ENCODE peak calls at places on chromosomes 11 and 22, in six cellular contexts. One of them, this sample, is unnamed.

GRCh38 chr22:31177420-31178162 is 17.6 kb downstream of the RNF185 start:
- DNase-seq in HFF-Myc: peak; percentile 35
- DNase-seq in NB4: no peak
- DNase-seq in psoas muscle: no peak
- DNase-seq in heart left ventricle: no peak
- DNase-seq in tibial artery: no peak
- DNase-seq in this sample: no peak

GRCh38 chr11:33001281-33001680 is 14.4 kb upstream of the DEPDC7 start:
- DNase-seq in HFF-Myc: no peak
- DNase-seq in tibial artery: no peak
- DNase-seq in NB4: no peak
- DNase-seq in heart left ventricle: no peak
- DNase-seq in psoas muscle: no peak
- DNase-seq in this sample: no peak

GRCh38 chr22:50529416-50530279 is at the start of gene TYMP:
- DNase-seq in NB4: no peak
- DNase-seq in HFF-Myc: no peak
- DNase-seq in psoas muscle: peak; percentile 88
- DNase-seq in tibial artery: peak; percentile 80
- DNase-seq in heart left ventricle: peak; percentile 83
- DNase-seq in this sample: peak; percentile 90

GRCh38 chr11:82857145-82857544 is 43.1 kb downstream of the PRCP start:
- DNase-seq in tibial artery: no peak
- DNase-seq in heart left ventricle: no peak
- DNase-seq in NB4: no peak
- DNase-seq in HFF-Myc: no peak
- DNase-seq in psoas muscle: no peak
- DNase-seq in this sample: no peak

GRCh38 chr11:100546714-100547113 is 140.4 kb upstream of the ARHGAP42 start:
- DNase-seq in HFF-Myc: no peak
- DNase-seq in psoas muscle: no peak
- DNase-seq in tibial artery: no peak
- DNase-seq in NB4: no peak
- DNase-seq in heart left ventricle: no peak
- DNase-seq in this sample: peak; percentile 16

GRCh38 chr22:37968452-37969251 is 15.2 kb downstream of the POLR2F start:
- DNase-seq in heart left ventricle: no peak
- DNase-seq in HFF-Myc: no peak
- DNase-seq in tibial artery: no peak
- DNase-seq in psoas muscle: no peak
- DNase-seq in NB4: no peak
- DNase-seq in this sample: no peak

GRCh38 chr22:19940536-19941364 is 822 bp upstream of the COMT start:
- DNase-seq in NB4: peak; percentile 50
- DNase-seq in tibial artery: no peak
- DNase-seq in heart left ventricle: no peak
- DNase-seq in HFF-Myc: no peak
- DNase-seq in psoas muscle: peak; percentile 54
- DNase-seq in this sample: no peak

GRCh38 chr11:128207861-128208321 is 379.5 kb downstream of the ETS1 start:
- DNase-seq in psoas muscle: no peak
- DNase-seq in tibial artery: no peak
- DNase-seq in heart left ventricle: no peak
- DNase-seq in HFF-Myc: no peak
- DNase-seq in NB4: no peak
- DNase-seq in this sample: no peak

GRCh38 chr11:88175707-88176066 is 444 bp upstream of the RAB38 start:
- DNase-seq in heart left ventricle: no peak
- DNase-seq in psoas muscle: no peak
- DNase-seq in HFF-Myc: no peak
- DNase-seq in tibial artery: no peak
- DNase-seq in NB4: no peak
- DNase-seq in this sample: no peak

GRCh38 chr11:47724041-47724729 is 9.0 kb upstream of the AGBL2 start:
- DNase-seq in NB4: peak; percentile 85
- DNase-seq in heart left ventricle: no peak
- DNase-seq in HFF-Myc: no peak
- DNase-seq in psoas muscle: no peak
- DNase-seq in tibial artery: peak; percentile 81
- DNase-seq in this sample: peak; percentile 66

GRCh38 chr22:43216738-43217137 is 29.8 kb upstream of the TTLL12 start:
- DNase-seq in heart left ventricle: no peak
- DNase-seq in psoas muscle: no peak
- DNase-seq in HFF-Myc: no peak
- DNase-seq in NB4: no peak
- DNase-seq in tibial artery: no peak
- DNase-seq in this sample: no peak

GRCh38 chr11:44071157-44071556 is 5.1 kb downstream of the ACCS start:
- DNase-seq in heart left ventricle: no peak
- DNase-seq in tibial artery: no peak
- DNase-seq in psoas muscle: no peak
- DNase-seq in NB4: no peak
- DNase-seq in HFF-Myc: no peak
- DNase-seq in this sample: no peak

GRCh38 chr11:78351193-78351592 is 66.4 kb downstream of the GAB2 start:
- DNase-seq in psoas muscle: no peak
- DNase-seq in HFF-Myc: no peak
- DNase-seq in tibial artery: no peak
- DNase-seq in NB4: peak; percentile 73
- DNase-seq in heart left ventricle: no peak
- DNase-seq in this sample: no peak

GRCh38 chr11:23112987-23113886 is 253.0 kb upstream of the CCDC179 start:
- DNase-seq in NB4: peak; percentile 40
- DNase-seq in psoas muscle: no peak
- DNase-seq in heart left ventricle: no peak
- DNase-seq in tibial artery: no peak
- DNase-seq in HFF-Myc: peak; percentile 12
- DNase-seq in this sample: peak; percentile 77

GRCh38 chr11:10457901-10458300 is 2.8 kb downstream of the AMPD3 start:
- DNase-seq in tibial artery: no peak
- DNase-seq in psoas muscle: no peak
- DNase-seq in NB4: peak; percentile 17
- DNase-seq in HFF-Myc: no peak
- DNase-seq in heart left ventricle: no peak
- DNase-seq in this sample: no peak

GRCh38 chr22:37281646-37282384 is 493 bp upstream of the CYTH4 start:
- DNase-seq in heart left ventricle: no peak
- DNase-seq in HFF-Myc: no peak
- DNase-seq in psoas muscle: no peak
- DNase-seq in tibial artery: no peak
- DNase-seq in NB4: no peak
- DNase-seq in this sample: no peak

GRCh38 chr11:58046231-58046630 is 15.5 kb downstream of the OR6Q1 start:
- DNase-seq in psoas muscle: no peak
- DNase-seq in HFF-Myc: no peak
- DNase-seq in tibial artery: no peak
- DNase-seq in NB4: no peak
- DNase-seq in heart left ventricle: no peak
- DNase-seq in this sample: no peak

GRCh38 chr11:118914178-118914918 is 11.4 kb downstream of the BCL9L start:
- DNase-seq in psoas muscle: peak; percentile 72
- DNase-seq in heart left ventricle: no peak
- DNase-seq in NB4: peak; percentile 43
- DNase-seq in tibial artery: no peak
- DNase-seq in HFF-Myc: no peak
- DNase-seq in this sample: peak; percentile 65

GRCh38 chr11:119518746-119519382 is 95.9 kb upstream of the THY1 start:
- DNase-seq in tibial artery: no peak
- DNase-seq in heart left ventricle: no peak
- DNase-seq in HFF-Myc: no peak
- DNase-seq in psoas muscle: no peak
- DNase-seq in NB4: peak; percentile 69
- DNase-seq in this sample: no peak

GRCh38 chr11:111629499-111629898 is 27.2 kb downstream of the SIK2 start:
- DNase-seq in NB4: no peak
- DNase-seq in tibial artery: no peak
- DNase-seq in psoas muscle: no peak
- DNase-seq in heart left ventricle: no peak
- DNase-seq in HFF-Myc: no peak
- DNase-seq in this sample: no peak

GRCh38 chr11:50071584-50072225 is 39.0 kb downstream of the OR4C45 start:
- DNase-seq in heart left ventricle: no peak
- DNase-seq in psoas muscle: no peak
- DNase-seq in HFF-Myc: no peak
- DNase-seq in NB4: no peak
- DNase-seq in tibial artery: no peak
- DNase-seq in this sample: no peak

GRCh38 chr11:57536947-57537654 is at the start of gene SMTNL1:
- DNase-seq in HFF-Myc: no peak
- DNase-seq in heart left ventricle: no peak
- DNase-seq in tibial artery: no peak
- DNase-seq in psoas muscle: no peak
- DNase-seq in NB4: no peak
- DNase-seq in this sample: no peak

GRCh38 chr22:49664891-49665290 is 162.8 kb downstream of the BRD1 start:
- DNase-seq in psoas muscle: no peak
- DNase-seq in NB4: no peak
- DNase-seq in HFF-Myc: no peak
- DNase-seq in heart left ventricle: peak; percentile 4
- DNase-seq in tibial artery: peak; percentile 52
- DNase-seq in this sample: no peak

GRCh38 chr11:2813141-2813908 is 72.2 kb downstream of the CDKN1C start:
- DNase-seq in psoas muscle: peak; percentile 41
- DNase-seq in HFF-Myc: no peak
- DNase-seq in heart left ventricle: no peak
- DNase-seq in NB4: peak; percentile 22
- DNase-seq in tibial artery: no peak
- DNase-seq in this sample: no peak

DNA sequence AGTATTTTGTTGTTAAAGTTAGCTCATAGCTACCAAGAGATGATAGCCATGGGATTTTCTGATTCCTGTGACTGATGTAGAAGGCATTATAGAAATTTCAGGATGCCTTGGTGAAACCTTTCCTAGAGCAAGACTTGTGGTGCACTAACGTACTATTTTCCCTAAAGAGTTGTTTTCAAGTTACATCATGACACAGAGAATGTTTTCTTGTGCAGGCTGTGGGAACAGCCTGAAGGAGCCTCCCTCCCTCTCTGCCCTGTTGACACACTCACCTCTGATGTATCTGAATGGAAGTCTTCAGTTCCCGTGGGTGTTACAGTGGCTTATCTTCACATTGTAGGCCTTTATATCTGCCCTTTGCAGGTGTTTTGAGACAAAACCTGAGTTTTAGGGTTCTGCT is 121.6 kb downstream of the LDLRAD3 start:
- DNase-seq in tibial artery: no peak
- DNase-seq in NB4: no peak
- DNase-seq in heart left ventricle: no peak
- DNase-seq in HFF-Myc: no peak
- DNase-seq in psoas muscle: no peak
- DNase-seq in this sample: no peak
- H3K4me3 ChIP-seq in tibial artery: no peak overlapping the region
- H3K4me3 ChIP-seq in NB4: no peak overlapping the region
- H3K4me3 ChIP-seq in heart left ventricle: no peak overlapping the region
- H3K4me3 ChIP-seq in HFF-Myc: no peak overlapping the region
- H3K4me3 ChIP-seq in psoas muscle: no peak overlapping the region
- H3K4me3 ChIP-seq in this sample: no peak overlapping the region

GRCh38 chr11:134483857-134484256 is 71.8 kb upstream of the B3GAT1 start:
- DNase-seq in psoas muscle: no peak
- DNase-seq in heart left ventricle: no peak
- DNase-seq in NB4: no peak
- DNase-seq in HFF-Myc: no peak
- DNase-seq in tibial artery: no peak
- DNase-seq in this sample: no peak

GRCh38 chr11:134482865-134483264 is 70.8 kb upstream of the B3GAT1 start:
- DNase-seq in NB4: no peak
- DNase-seq in tibial artery: no peak
- DNase-seq in HFF-Myc: no peak
- DNase-seq in heart left ventricle: no peak
- DNase-seq in psoas muscle: no peak
- DNase-seq in this sample: no peak

GRCh38 chr11:134481135-134481534 is 69.1 kb upstream of the B3GAT1 start:
- DNase-seq in psoas muscle: no peak
- DNase-seq in NB4: no peak
- DNase-seq in heart left ventricle: no peak
- DNase-seq in tibial artery: no peak
- DNase-seq in HFF-Myc: no peak
- DNase-seq in this sample: no peak

GRCh38 chr11:134483291-134483690 is 71.2 kb upstream of the B3GAT1 start:
- DNase-seq in psoas muscle: no peak
- DNase-seq in HFF-Myc: no peak
- DNase-seq in tibial artery: no peak
- DNase-seq in NB4: no peak
- DNase-seq in heart left ventricle: no peak
- DNase-seq in this sample: no peak

DNA sequence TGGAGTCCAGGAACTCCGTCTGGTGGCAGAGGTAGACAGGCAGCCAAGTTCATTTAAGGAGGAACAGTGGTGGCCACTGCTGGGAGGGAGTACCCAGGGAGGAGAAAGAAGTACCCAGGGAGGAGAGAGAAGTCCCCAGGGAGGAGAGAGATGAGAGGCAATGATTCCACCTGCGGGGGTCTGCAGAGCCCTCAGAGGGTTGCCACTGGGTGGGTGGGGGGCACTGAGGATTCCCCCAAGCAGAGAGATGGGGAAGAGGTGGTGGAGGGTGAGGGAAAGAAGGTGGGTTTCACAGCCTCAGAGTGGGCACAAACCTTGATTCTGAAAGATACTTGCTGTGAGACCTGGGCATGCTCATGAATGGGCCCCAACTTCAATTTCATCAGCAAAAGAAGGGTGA is 70.1 kb upstream of the B3GAT1 start:
- DNase-seq in NB4: no peak
- DNase-seq in HFF-Myc: no peak
- DNase-seq in tibial artery: no peak
- DNase-seq in psoas muscle: no peak
- DNase-seq in heart left ventricle: no peak
- DNase-seq in this sample: no peak
- H3K4me3 ChIP-seq in NB4: no peak overlapping the region
- H3K4me3 ChIP-seq in HFF-Myc: no peak overlapping the region
- H3K4me3 ChIP-seq in tibial artery: no peak overlapping the region
- H3K4me3 ChIP-seq in psoas muscle: no peak overlapping the region
- H3K4me3 ChIP-seq in heart left ventricle: no peak overlapping the region
- H3K4me3 ChIP-seq in this sample: no peak overlapping the region

GRCh38 chr11:61826930-61827572 is 1.0 kb upstream of the FADS2 start:
- DNase-seq in NB4: peak; percentile 88
- DNase-seq in psoas muscle: no peak
- DNase-seq in heart left ventricle: peak; percentile 44
- DNase-seq in HFF-Myc: no peak
- DNase-seq in tibial artery: no peak
- DNase-seq in this sample: no peak
- H3K4me3 ChIP-seq in NB4: peak overlapping the region; percentile 74
- H3K4me3 ChIP-seq in psoas muscle: peak overlapping the region; percentile 60
- H3K4me3 ChIP-seq in heart left ventricle: peak overlapping the region; percentile 47
- H3K4me3 ChIP-seq in HFF-Myc: peak overlapping the region; percentile 66
- H3K4me3 ChIP-seq in tibial artery: peak overlapping the region; percentile 81
- H3K4me3 ChIP-seq in this sample: peak overlapping the region; percentile 34

GRCh38 chr11:68010058-68011041 is at the start of gene ALDH3B1:
- DNase-seq in tibial artery: peak; percentile 100
- DNase-seq in NB4: peak; percentile 100
- DNase-seq in HFF-Myc: peak; percentile 35
- DNase-seq in psoas muscle: peak; percentile 96
- DNase-seq in heart left ventricle: peak; percentile 84
- DNase-seq in this sample: peak; percentile 92
- H3K4me3 ChIP-seq in tibial artery: peak within 1 kb of the TSS; percentile 49
- H3K4me3 ChIP-seq in NB4: peak within 1 kb of the TSS; percentile 80
- H3K4me3 ChIP-seq in HFF-Myc: peak within 1 kb of the TSS; percentile 46
- H3K4me3 ChIP-seq in psoas muscle: peak within 1 kb of the TSS; percentile 57
- H3K4me3 ChIP-seq in heart left ventricle: peak within 1 kb of the TSS; percentile 7
- H3K4me3 ChIP-seq in this sample: peak within 1 kb of the TSS; percentile 41

GRCh38 chr22:21657020-21657360 is 8.8 kb upstream of the PPIL2 start:
- DNase-seq in tibial artery: no peak
- DNase-seq in HFF-Myc: no peak
- DNase-seq in NB4: no peak
- DNase-seq in psoas muscle: no peak
- DNase-seq in heart left ventricle: no peak
- DNase-seq in this sample: no peak
- H3K4me3 ChIP-seq in tibial artery: no peak overlapping the region
- H3K4me3 ChIP-seq in HFF-Myc: peak overlapping the region; percentile 45
- H3K4me3 ChIP-seq in NB4: peak overlapping the region; percentile 32
- H3K4me3 ChIP-seq in psoas muscle: peak overlapping the region; percentile 67
- H3K4me3 ChIP-seq in heart left ventricle: peak overlapping the region; percentile 63
- H3K4me3 ChIP-seq in this sample: no peak overlapping the region